ENCODE peak calls at places on chromosomes 2 and 18, in eight cellular contexts. One of them, this sample, is unnamed.

GRCh38 chr2:189217546-189217945 is 38.0 kb upstream of the COL5A2 start:
- DNase-seq in lower lobe of right lung: no peak
- DNase-seq in GM23248: no peak
- DNase-seq in activated gamma-delta T cell treated with anti-CD3 and anti-CD28 coated beads, Interleukin-2, amount 50 U/mL, for 16 hours: no peak
- DNase-seq in GM19239: no peak
- DNase-seq in AG04449: peak; percentile 38
- DNase-seq in colonic mucosa: no peak
- DNase-seq in EL: peak; percentile 78
- DNase-seq in this sample: no peak

GRCh38 chr2:78304678-78305077 is 720.8 kb upstream of the REG3G start:
- DNase-seq in lower lobe of right lung: no peak
- DNase-seq in GM23248: no peak
- DNase-seq in activated gamma-delta T cell treated with anti-CD3 and anti-CD28 coated beads, Interleukin-2, amount 50 U/mL, for 16 hours: no peak
- DNase-seq in GM19239: no peak
- DNase-seq in AG04449: no peak
- DNase-seq in colonic mucosa: no peak
- DNase-seq in EL: no peak
- DNase-seq in this sample: no peak

GRCh38 chr18:26480897-26481795 is 67.2 kb downstream of the KCTD1 start:
- DNase-seq in lower lobe of right lung: no peak
- DNase-seq in GM23248: peak; percentile 94
- DNase-seq in activated gamma-delta T cell treated with anti-CD3 and anti-CD28 coated beads, Interleukin-2, amount 50 U/mL, for 16 hours: no peak
- DNase-seq in GM19239: no peak
- DNase-seq in AG04449: peak; percentile 84
- DNase-seq in colonic mucosa: no peak
- DNase-seq in EL: peak; percentile 95
- DNase-seq in this sample: peak; percentile 30

GRCh38 chr18:79167526-79168190 is 98.5 kb downstream of the ATP9B start:
- DNase-seq in lower lobe of right lung: no peak
- DNase-seq in GM23248: no peak
- DNase-seq in activated gamma-delta T cell treated with anti-CD3 and anti-CD28 coated beads, Interleukin-2, amount 50 U/mL, for 16 hours: no peak
- DNase-seq in GM19239: no peak
- DNase-seq in AG04449: no peak
- DNase-seq in colonic mucosa: no peak
- DNase-seq in EL: no peak
- DNase-seq in this sample: no peak

GRCh38 chr2:238053195-238053776 is 7.5 kb upstream of the SCLY start:
- DNase-seq in lower lobe of right lung: no peak
- DNase-seq in GM23248: peak; percentile 31
- DNase-seq in activated gamma-delta T cell treated with anti-CD3 and anti-CD28 coated beads, Interleukin-2, amount 50 U/mL, for 16 hours: no peak
- DNase-seq in GM19239: no peak
- DNase-seq in AG04449: no peak
- DNase-seq in colonic mucosa: no peak
- DNase-seq in EL: peak; percentile 22
- DNase-seq in this sample: no peak

GRCh38 chr18:8480506-8481328 is 128.5 kb upstream of the RAB12 start:
- DNase-seq in lower lobe of right lung: no peak
- DNase-seq in GM23248: peak; percentile 64
- DNase-seq in activated gamma-delta T cell treated with anti-CD3 and anti-CD28 coated beads, Interleukin-2, amount 50 U/mL, for 16 hours: no peak
- DNase-seq in GM19239: no peak
- DNase-seq in AG04449: peak; percentile 26
- DNase-seq in colonic mucosa: no peak
- DNase-seq in EL: peak; percentile 59
- DNase-seq in this sample: peak; percentile 55

GRCh38 chr2:160420711-160421110 is 72.9 kb downstream of the RBMS1 start:
- DNase-seq in lower lobe of right lung: no peak
- DNase-seq in GM23248: no peak
- DNase-seq in activated gamma-delta T cell treated with anti-CD3 and anti-CD28 coated beads, Interleukin-2, amount 50 U/mL, for 16 hours: no peak
- DNase-seq in GM19239: no peak
- DNase-seq in AG04449: no peak
- DNase-seq in colonic mucosa: no peak
- DNase-seq in EL: no peak
- DNase-seq in this sample: no peak

GRCh38 chr2:239182981-239183791 is 217.6 kb downstream of the HDAC4 start:
- DNase-seq in lower lobe of right lung: no peak
- DNase-seq in GM23248: no peak
- DNase-seq in activated gamma-delta T cell treated with anti-CD3 and anti-CD28 coated beads, Interleukin-2, amount 50 U/mL, for 16 hours: no peak
- DNase-seq in GM19239: no peak
- DNase-seq in AG04449: no peak
- DNase-seq in colonic mucosa: no peak
- DNase-seq in EL: no peak
- DNase-seq in this sample: no peak

GRCh38 chr2:15770606-15771005 is 169.7 kb upstream of the MYCN start:
- DNase-seq in lower lobe of right lung: no peak
- DNase-seq in GM23248: no peak
- DNase-seq in activated gamma-delta T cell treated with anti-CD3 and anti-CD28 coated beads, Interleukin-2, amount 50 U/mL, for 16 hours: no peak
- DNase-seq in GM19239: no peak
- DNase-seq in AG04449: no peak
- DNase-seq in colonic mucosa: no peak
- DNase-seq in EL: no peak
- DNase-seq in this sample: no peak